ENCODE peak calls at places on chromosomes 7 and 10, in nine cellular contexts. One of them, this sample, is unnamed.

GRCh38 chr10:75187961-75188426 is 22.6 kb upstream of the VDAC2 start:
- DNase-seq in NCI-H1105: no peak
- DNase-seq in H54: peak
- DNase-seq in activated CD4-positive, alpha-beta T cell treated with anti-CD3 and anti-CD28 coated beads, Interleukin-2, amount 50 U/mL, for 1 hour: peak
- DNase-seq in AML-193: peak
- DNase-seq in iPS-NIHi11: peak
- DNase-seq in HT1080: peak
- DNase-seq in mammary epithelial cell: peak
- DNase-seq in heart right ventricle: peak
- DNase-seq in this sample: peak

GRCh38 chr7:134907639-134908038 is 78.7 kb upstream of the AGBL3 start:
- DNase-seq in NCI-H1105: no peak
- DNase-seq in H54: no peak
- DNase-seq in activated CD4-positive, alpha-beta T cell treated with anti-CD3 and anti-CD28 coated beads, Interleukin-2, amount 50 U/mL, for 1 hour: no peak
- DNase-seq in AML-193: no peak
- DNase-seq in iPS-NIHi11: no peak
- DNase-seq in HT1080: no peak
- DNase-seq in mammary epithelial cell: no peak
- DNase-seq in heart right ventricle: no peak
- DNase-seq in this sample: no peak

GRCh38 chr10:124053971-124054370 is 39.4 kb downstream of the CHST15 start:
- DNase-seq in NCI-H1105: no peak
- DNase-seq in H54: no peak
- DNase-seq in activated CD4-positive, alpha-beta T cell treated with anti-CD3 and anti-CD28 coated beads, Interleukin-2, amount 50 U/mL, for 1 hour: no peak
- DNase-seq in AML-193: no peak
- DNase-seq in iPS-NIHi11: no peak
- DNase-seq in HT1080: peak
- DNase-seq in mammary epithelial cell: peak
- DNase-seq in heart right ventricle: no peak
- DNase-seq in this sample: no peak

GRCh38 chr10:86189891-86190290 is 176.7 kb downstream of the GRID1 start:
- DNase-seq in NCI-H1105: no peak
- DNase-seq in H54: no peak
- DNase-seq in activated CD4-positive, alpha-beta T cell treated with anti-CD3 and anti-CD28 coated beads, Interleukin-2, amount 50 U/mL, for 1 hour: no peak
- DNase-seq in AML-193: no peak
- DNase-seq in iPS-NIHi11: no peak
- DNase-seq in HT1080: no peak
- DNase-seq in mammary epithelial cell: no peak
- DNase-seq in heart right ventricle: no peak
- DNase-seq in this sample: no peak

GRCh38 chr10:70479161-70479531 is 579 bp downstream of the PALD1 start:
- DNase-seq in NCI-H1105: no peak
- DNase-seq in H54: no peak
- DNase-seq in activated CD4-positive, alpha-beta T cell treated with anti-CD3 and anti-CD28 coated beads, Interleukin-2, amount 50 U/mL, for 1 hour: no peak
- DNase-seq in AML-193: no peak
- DNase-seq in iPS-NIHi11: no peak
- DNase-seq in HT1080: no peak
- DNase-seq in mammary epithelial cell: no peak
- DNase-seq in heart right ventricle: no peak
- DNase-seq in this sample: peak

GRCh38 chr7:116951366-116952292 is 1.7 kb upstream of the ST7 start:
- DNase-seq in NCI-H1105: no peak
- DNase-seq in H54: no peak
- DNase-seq in activated CD4-positive, alpha-beta T cell treated with anti-CD3 and anti-CD28 coated beads, Interleukin-2, amount 50 U/mL, for 1 hour: no peak
- DNase-seq in AML-193: no peak
- DNase-seq in iPS-NIHi11: no peak
- DNase-seq in HT1080: no peak
- DNase-seq in mammary epithelial cell: no peak
- DNase-seq in heart right ventricle: no peak
- DNase-seq in this sample: peak

GRCh38 chr7:31036941-31037340 is 15.2 kb upstream of the ADCYAP1R1 start:
- DNase-seq in NCI-H1105: no peak
- DNase-seq in H54: no peak
- DNase-seq in activated CD4-positive, alpha-beta T cell treated with anti-CD3 and anti-CD28 coated beads, Interleukin-2, amount 50 U/mL, for 1 hour: no peak
- DNase-seq in AML-193: no peak
- DNase-seq in iPS-NIHi11: no peak
- DNase-seq in HT1080: no peak
- DNase-seq in mammary epithelial cell: no peak
- DNase-seq in heart right ventricle: no peak
- DNase-seq in this sample: no peak

GRCh38 chr7:16811555-16811954 is 6.8 kb upstream of the AGR2 start:
- DNase-seq in NCI-H1105: no peak
- DNase-seq in H54: no peak
- DNase-seq in activated CD4-positive, alpha-beta T cell treated with anti-CD3 and anti-CD28 coated beads, Interleukin-2, amount 50 U/mL, for 1 hour: no peak
- DNase-seq in AML-193: no peak
- DNase-seq in iPS-NIHi11: no peak
- DNase-seq in HT1080: peak
- DNase-seq in mammary epithelial cell: peak
- DNase-seq in heart right ventricle: no peak
- DNase-seq in this sample: peak

GRCh38 chr7:80783688-80784327 is 135.0 kb downstream of the SEMA3C start:
- DNase-seq in NCI-H1105: no peak
- DNase-seq in H54: no peak
- DNase-seq in activated CD4-positive, alpha-beta T cell treated with anti-CD3 and anti-CD28 coated beads, Interleukin-2, amount 50 U/mL, for 1 hour: no peak
- DNase-seq in AML-193: no peak
- DNase-seq in iPS-NIHi11: no peak
- DNase-seq in HT1080: peak
- DNase-seq in mammary epithelial cell: no peak
- DNase-seq in heart right ventricle: no peak
- DNase-seq in this sample: no peak

GRCh38 chr7:129752760-129753159 is 141.2 kb downstream of the NRF1 start:
- DNase-seq in NCI-H1105: no peak
- DNase-seq in H54: no peak
- DNase-seq in activated CD4-positive, alpha-beta T cell treated with anti-CD3 and anti-CD28 coated beads, Interleukin-2, amount 50 U/mL, for 1 hour: no peak
- DNase-seq in AML-193: no peak
- DNase-seq in iPS-NIHi11: no peak
- DNase-seq in HT1080: no peak
- DNase-seq in mammary epithelial cell: no peak
- DNase-seq in heart right ventricle: no peak
- DNase-seq in this sample: no peak

GRCh38 chr7:129975309-129975708 is 22.5 kb upstream of the UBE2H start:
- DNase-seq in NCI-H1105: no peak
- DNase-seq in H54: no peak
- DNase-seq in activated CD4-positive, alpha-beta T cell treated with anti-CD3 and anti-CD28 coated beads, Interleukin-2, amount 50 U/mL, for 1 hour: no peak
- DNase-seq in AML-193: no peak
- DNase-seq in iPS-NIHi11: no peak
- DNase-seq in HT1080: no peak
- DNase-seq in mammary epithelial cell: no peak
- DNase-seq in heart right ventricle: no peak
- DNase-seq in this sample: no peak

GRCh38 chr7:30032310-30033125 is 4.3 kb downstream of the PLEKHA8 start:
- DNase-seq in NCI-H1105: no peak
- DNase-seq in H54: no peak
- DNase-seq in activated CD4-positive, alpha-beta T cell treated with anti-CD3 and anti-CD28 coated beads, Interleukin-2, amount 50 U/mL, for 1 hour: no peak
- DNase-seq in AML-193: no peak
- DNase-seq in iPS-NIHi11: no peak
- DNase-seq in HT1080: no peak
- DNase-seq in mammary epithelial cell: no peak
- DNase-seq in heart right ventricle: no peak
- DNase-seq in this sample: peak

GRCh38 chr7:109659261-109659660 is 1089.6 kb downstream of the DNAJB9 start:
- DNase-seq in NCI-H1105: no peak
- DNase-seq in H54: no peak
- DNase-seq in activated CD4-positive, alpha-beta T cell treated with anti-CD3 and anti-CD28 coated beads, Interleukin-2, amount 50 U/mL, for 1 hour: no peak
- DNase-seq in AML-193: no peak
- DNase-seq in iPS-NIHi11: no peak
- DNase-seq in HT1080: no peak
- DNase-seq in mammary epithelial cell: no peak
- DNase-seq in heart right ventricle: no peak
- DNase-seq in this sample: no peak

GRCh38 chr7:32298403-32299132 is 191.6 kb downstream of the LSM5 start:
- DNase-seq in NCI-H1105: peak
- DNase-seq in H54: no peak
- DNase-seq in activated CD4-positive, alpha-beta T cell treated with anti-CD3 and anti-CD28 coated beads, Interleukin-2, amount 50 U/mL, for 1 hour: no peak
- DNase-seq in AML-193: no peak
- DNase-seq in iPS-NIHi11: peak
- DNase-seq in HT1080: no peak
- DNase-seq in mammary epithelial cell: peak
- DNase-seq in heart right ventricle: peak
- DNase-seq in this sample: no peak

GRCh38 chr10:116771101-116771705 is 28.8 kb upstream of the HSPA12A start:
- DNase-seq in NCI-H1105: no peak
- DNase-seq in H54: peak
- DNase-seq in activated CD4-positive, alpha-beta T cell treated with anti-CD3 and anti-CD28 coated beads, Interleukin-2, amount 50 U/mL, for 1 hour: no peak
- DNase-seq in AML-193: no peak
- DNase-seq in iPS-NIHi11: no peak
- DNase-seq in HT1080: peak
- DNase-seq in mammary epithelial cell: peak
- DNase-seq in heart right ventricle: peak
- DNase-seq in this sample: no peak

GRCh38 chr7:128948312-128948973 is 10.7 kb downstream of the IRF5 start:
- DNase-seq in NCI-H1105: no peak
- DNase-seq in H54: no peak
- DNase-seq in activated CD4-positive, alpha-beta T cell treated with anti-CD3 and anti-CD28 coated beads, Interleukin-2, amount 50 U/mL, for 1 hour: no peak
- DNase-seq in AML-193: peak
- DNase-seq in iPS-NIHi11: no peak
- DNase-seq in HT1080: no peak
- DNase-seq in mammary epithelial cell: no peak
- DNase-seq in heart right ventricle: no peak
- DNase-seq in this sample: no peak

GRCh38 chr7:98797150-98797549 is 72.7 kb downstream of the TMEM130 start:
- DNase-seq in NCI-H1105: no peak
- DNase-seq in H54: no peak
- DNase-seq in activated CD4-positive, alpha-beta T cell treated with anti-CD3 and anti-CD28 coated beads, Interleukin-2, amount 50 U/mL, for 1 hour: no peak
- DNase-seq in AML-193: no peak
- DNase-seq in iPS-NIHi11: no peak
- DNase-seq in HT1080: no peak
- DNase-seq in mammary epithelial cell: no peak
- DNase-seq in heart right ventricle: no peak
- DNase-seq in this sample: no peak

GRCh38 chr10:17217661-17218306 is 10.3 kb upstream of the VIM start:
- DNase-seq in NCI-H1105: no peak
- DNase-seq in H54: no peak
- DNase-seq in activated CD4-positive, alpha-beta T cell treated with anti-CD3 and anti-CD28 coated beads, Interleukin-2, amount 50 U/mL, for 1 hour: no peak
- DNase-seq in AML-193: no peak
- DNase-seq in iPS-NIHi11: no peak
- DNase-seq in HT1080: peak
- DNase-seq in mammary epithelial cell: peak
- DNase-seq in heart right ventricle: no peak
- DNase-seq in this sample: no peak

GRCh38 chr10:104931723-104932122 is 290.6 kb downstream of the SORCS3 start:
- DNase-seq in NCI-H1105: no peak
- DNase-seq in H54: no peak
- DNase-seq in activated CD4-positive, alpha-beta T cell treated with anti-CD3 and anti-CD28 coated beads, Interleukin-2, amount 50 U/mL, for 1 hour: no peak
- DNase-seq in AML-193: no peak
- DNase-seq in iPS-NIHi11: no peak
- DNase-seq in HT1080: no peak
- DNase-seq in mammary epithelial cell: no peak
- DNase-seq in heart right ventricle: no peak
- DNase-seq in this sample: no peak

GRCh38 chr7:2151235-2151634 is 81.5 kb downstream of the MAD1L1 start:
- DNase-seq in NCI-H1105: no peak
- DNase-seq in H54: peak
- DNase-seq in activated CD4-positive, alpha-beta T cell treated with anti-CD3 and anti-CD28 coated beads, Interleukin-2, amount 50 U/mL, for 1 hour: no peak
- DNase-seq in AML-193: no peak
- DNase-seq in iPS-NIHi11: no peak
- DNase-seq in HT1080: no peak
- DNase-seq in mammary epithelial cell: no peak
- DNase-seq in heart right ventricle: no peak
- DNase-seq in this sample: no peak

GRCh38 chr10:69494626-69495558 is 43.6 kb downstream of the TSPAN15 start:
- DNase-seq in NCI-H1105: no peak
- DNase-seq in H54: no peak
- DNase-seq in activated CD4-positive, alpha-beta T cell treated with anti-CD3 and anti-CD28 coated beads, Interleukin-2, amount 50 U/mL, for 1 hour: no peak
- DNase-seq in AML-193: no peak
- DNase-seq in iPS-NIHi11: no peak
- DNase-seq in HT1080: no peak
- DNase-seq in mammary epithelial cell: no peak
- DNase-seq in heart right ventricle: no peak
- DNase-seq in this sample: no peak

GRCh38 chr10:61463035-61463909 is 10.1 kb upstream of the TMEM26 start:
- DNase-seq in NCI-H1105: no peak
- DNase-seq in H54: no peak
- DNase-seq in activated CD4-positive, alpha-beta T cell treated with anti-CD3 and anti-CD28 coated beads, Interleukin-2, amount 50 U/mL, for 1 hour: no peak
- DNase-seq in AML-193: no peak
- DNase-seq in iPS-NIHi11: no peak
- DNase-seq in HT1080: no peak
- DNase-seq in mammary epithelial cell: no peak
- DNase-seq in heart right ventricle: no peak
- DNase-seq in this sample: no peak

GRCh38 chr7:75567948-75568595 is 76.0 kb downstream of the SPDYE5 start:
- DNase-seq in NCI-H1105: no peak
- DNase-seq in H54: no peak
- DNase-seq in activated CD4-positive, alpha-beta T cell treated with anti-CD3 and anti-CD28 coated beads, Interleukin-2, amount 50 U/mL, for 1 hour: no peak
- DNase-seq in AML-193: no peak
- DNase-seq in iPS-NIHi11: no peak
- DNase-seq in HT1080: no peak
- DNase-seq in mammary epithelial cell: no peak
- DNase-seq in heart right ventricle: no peak
- DNase-seq in this sample: no peak

GRCh38 chr7:22728416-22729029 is 1.5 kb downstream of the IL6 start:
- DNase-seq in NCI-H1105: peak
- DNase-seq in H54: peak
- DNase-seq in activated CD4-positive, alpha-beta T cell treated with anti-CD3 and anti-CD28 coated beads, Interleukin-2, amount 50 U/mL, for 1 hour: no peak
- DNase-seq in AML-193: peak
- DNase-seq in iPS-NIHi11: peak
- DNase-seq in HT1080: peak
- DNase-seq in mammary epithelial cell: peak
- DNase-seq in heart right ventricle: no peak
- DNase-seq in this sample: peak

GRCh38 chr10:93413252-93413689 is 68.9 kb downstream of the MYOF start:
- DNase-seq in NCI-H1105: no peak
- DNase-seq in H54: no peak
- DNase-seq in activated CD4-positive, alpha-beta T cell treated with anti-CD3 and anti-CD28 coated beads, Interleukin-2, amount 50 U/mL, for 1 hour: peak
- DNase-seq in AML-193: peak
- DNase-seq in iPS-NIHi11: no peak
- DNase-seq in HT1080: no peak
- DNase-seq in mammary epithelial cell: no peak
- DNase-seq in heart right ventricle: no peak
- DNase-seq in this sample: no peak

GRCh38 chr7:14018751-14019150 is 29.3 kb upstream of the ETV1 start:
- DNase-seq in NCI-H1105: no peak
- DNase-seq in H54: no peak
- DNase-seq in activated CD4-positive, alpha-beta T cell treated with anti-CD3 and anti-CD28 coated beads, Interleukin-2, amount 50 U/mL, for 1 hour: no peak
- DNase-seq in AML-193: no peak
- DNase-seq in iPS-NIHi11: no peak
- DNase-seq in HT1080: no peak
- DNase-seq in mammary epithelial cell: no peak
- DNase-seq in heart right ventricle: no peak
- DNase-seq in this sample: no peak

GRCh38 chr10:120480065-120480600 is 23.1 kb downstream of the PLPP4 start:
- DNase-seq in NCI-H1105: no peak
- DNase-seq in H54: no peak
- DNase-seq in activated CD4-positive, alpha-beta T cell treated with anti-CD3 and anti-CD28 coated beads, Interleukin-2, amount 50 U/mL, for 1 hour: no peak
- DNase-seq in AML-193: no peak
- DNase-seq in iPS-NIHi11: peak
- DNase-seq in HT1080: no peak
- DNase-seq in mammary epithelial cell: no peak
- DNase-seq in heart right ventricle: no peak
- DNase-seq in this sample: no peak

GRCh38 chr10:130179640-130180039 is 43.4 kb downstream of the GLRX3 start:
- DNase-seq in NCI-H1105: peak
- DNase-seq in H54: no peak
- DNase-seq in activated CD4-positive, alpha-beta T cell treated with anti-CD3 and anti-CD28 coated beads, Interleukin-2, amount 50 U/mL, for 1 hour: peak
- DNase-seq in AML-193: peak
- DNase-seq in iPS-NIHi11: peak
- DNase-seq in HT1080: peak
- DNase-seq in mammary epithelial cell: peak
- DNase-seq in heart right ventricle: peak
- DNase-seq in this sample: peak

GRCh38 chr7:77565917-77566316 is 28.8 kb downstream of the PTPN12 start:
- DNase-seq in NCI-H1105: no peak
- DNase-seq in H54: no peak
- DNase-seq in activated CD4-positive, alpha-beta T cell treated with anti-CD3 and anti-CD28 coated beads, Interleukin-2, amount 50 U/mL, for 1 hour: no peak
- DNase-seq in AML-193: peak
- DNase-seq in iPS-NIHi11: no peak
- DNase-seq in HT1080: peak
- DNase-seq in mammary epithelial cell: peak
- DNase-seq in heart right ventricle: no peak
- DNase-seq in this sample: no peak

GRCh38 chr7:42269161-42269560 is 32.2 kb upstream of the GLI3 start:
- DNase-seq in NCI-H1105: no peak
- DNase-seq in H54: no peak
- DNase-seq in activated CD4-positive, alpha-beta T cell treated with anti-CD3 and anti-CD28 coated beads, Interleukin-2, amount 50 U/mL, for 1 hour: no peak
- DNase-seq in AML-193: no peak
- DNase-seq in iPS-NIHi11: no peak
- DNase-seq in HT1080: peak
- DNase-seq in mammary epithelial cell: peak
- DNase-seq in heart right ventricle: no peak
- DNase-seq in this sample: no peak

GRCh38 chr7:29539471-29539870 is 24.2 kb upstream of the PRR15 start:
- DNase-seq in NCI-H1105: no peak
- DNase-seq in H54: no peak
- DNase-seq in activated CD4-positive, alpha-beta T cell treated with anti-CD3 and anti-CD28 coated beads, Interleukin-2, amount 50 U/mL, for 1 hour: no peak
- DNase-seq in AML-193: no peak
- DNase-seq in iPS-NIHi11: no peak
- DNase-seq in HT1080: no peak
- DNase-seq in mammary epithelial cell: peak
- DNase-seq in heart right ventricle: no peak
- DNase-seq in this sample: no peak